ENCODE peak calls at places on chromosome 13, in four cellular contexts. H is mammary epithelial cell; K is CD8-positive, alpha-beta memory T cell; F is A549. B is an unnamed sample.

GRCh38 chr13:22428188-22428828 is 752.5 kb upstream of the SGCG start:
- DNase-seq in H (no peak), K (no peak), F (no peak), B (no peak)

GRCh38 chr13:105778196-105778595 is 757.3 kb downstream of the EFNB2 start:
- DNase-seq in H (peak; percentile 11), K (no peak), F (no peak), B (no peak)

GRCh38 chr13:32080328-32080744 is 48.8 kb downstream of the FRY start:
- DNase-seq in H (no peak), K (no peak), F (no peak), B (no peak)

GRCh38 chr13:28355822-28356371 is 139.0 kb downstream of the FLT1 start:
- DNase-seq in H (no peak), K (peak; percentile 1), F (no peak), B (no peak)

GRCh38 chr13:59545007-59545406 is 618.7 kb downstream of the DIAPH3 start:
- DNase-seq in H (no peak), K (no peak), F (no peak), B (no peak)

GRCh38 chr13:91693466-91693865 is 295.0 kb downstream of the GPC5 start:
- DNase-seq in H (no peak), K (no peak), F (no peak), B (no peak)

GRCh38 chr13:41074523-41074922 is 13.2 kb downstream of the WBP4 start:
- DNase-seq in H (no peak), K (no peak), F (no peak), B (no peak)

GRCh38 chr13:31896427-31896826 is 135.1 kb upstream of the FRY start:
- DNase-seq in H (peak; percentile 19), K (no peak), F (no peak), B (no peak)

GRCh38 chr13:35720690-35721554 is 244.4 kb upstream of the MAB21L1 start:
- DNase-seq in H (peak; percentile 9), K (no peak), F (peak; percentile 39), B (peak; percentile 52)

GRCh38 chr13:74647991-74648390 is 513.8 kb upstream of the KLF12 start:
- DNase-seq in H (no peak), K (no peak), F (no peak), B (no peak)

GRCh38 chr13:35530147-35530546 is 53.7 kb upstream of the MAB21L1 start:
- DNase-seq in H (no peak), K (no peak), F (no peak), B (no peak)

GRCh38 chr13:95256086-95256485 is 45.2 kb downstream of the ABCC4 start:
- DNase-seq in H (peak; percentile 93), K (no peak), F (peak; percentile 87), B (no peak)

GRCh38 chr13:45276887-45277286 is 64.1 kb downstream of the TPT1 start:
- DNase-seq in H (no peak), K (no peak), F (no peak), B (no peak)

GRCh38 chr13:110680852-110681251 is 25.1 kb downstream of the CARS2 start:
- DNase-seq in H (no peak), K (no peak), F (peak; percentile 42), B (no peak)

GRCh38 chr13:99985243-99985874 is 3.8 kb downstream of the ZIC2 start:
- DNase-seq in H (no peak), K (no peak), F (no peak), B (no peak)

GRCh38 chr13:36839281-36839680 is 20.3 kb downstream of the RFXAP start:
- DNase-seq in H (no peak), K (no peak), F (no peak), B (no peak)

GRCh38 chr13:95527955-95528354 is 24.6 kb upstream of the CLDN10 start:
- DNase-seq in H (no peak), K (no peak), F (no peak), B (no peak)

GRCh38 chr13:52695856-52696255 is 43.2 kb downstream of the SUGT1 start:
- DNase-seq in H (peak; percentile 66), K (no peak), F (no peak), B (no peak)

GRCh38 chr13:40599722-40600121 is 66.7 kb downstream of the FOXO1 start:
- DNase-seq in H (no peak), K (no peak), F (no peak), B (no peak)

GRCh38 chr13:27960362-27961226 is 8.5 kb downstream of the CDX2 start:
- DNase-seq in H (peak; percentile 50), K (no peak), F (peak; percentile 87), B (peak; percentile 72)

GRCh38 chr13:32894589-32895001 is 121.6 kb upstream of the KL start:
- DNase-seq in H (peak; percentile 74), K (no peak), F (no peak), B (no peak)

GRCh38 chr13:31594056-31594455 is 145.3 kb upstream of the RXFP2 start:
- DNase-seq in H (no peak), K (no peak), F (no peak), B (no peak)

GRCh38 chr13:46170687-46171086 is 11.3 kb downstream of the LCP1 start:
- DNase-seq in H (no peak), K (peak; percentile 60), F (no peak), B (no peak)

GRCh38 chr13:110361365-110361911 is 54.4 kb downstream of the COL4A2 start:
- DNase-seq in H (no peak), K (no peak), F (no peak), B (no peak)

GRCh38 chr13:31009166-31009565 is 76.7 kb downstream of the TEX26 start:
- DNase-seq in H (peak; percentile 75), K (no peak), F (no peak), B (no peak)

GRCh38 chr13:35787937-35788336 is 311.4 kb upstream of the MAB21L1 start:
- DNase-seq in H (no peak), K (no peak), F (no peak), B (no peak)

GRCh38 chr13:95505265-95505664 is 47.3 kb upstream of the CLDN10 start:
- DNase-seq in H (no peak), K (no peak), F (peak; percentile 24), B (no peak)

GRCh38 chr13:44296856-44297255 is 76.8 kb upstream of the SERP2 start:
- DNase-seq in H (no peak), K (no peak), F (no peak), B (no peak)

GRCh38 chr13:42007844-42008243 is 40.6 kb upstream of the DGKH start:
- DNase-seq in H (peak; percentile 49), K (no peak), F (no peak), B (no peak)

GRCh38 chr13:111210945-111211469 is 95.9 kb downstream of the ARHGEF7 start:
- DNase-seq in H (no peak), K (no peak), F (no peak), B (no peak)

GRCh38 chr13:52010890-52011689 is at the start of gene ATP7B:
- DNase-seq in H (no peak), K (peak; percentile 11), F (peak; percentile 5), B (no peak)

GRCh38 chr13:32150239-32150638 is 118.7 kb downstream of the FRY start:
- DNase-seq in H (no peak), K (no peak), F (no peak), B (no peak)

GRCh38 chr13:90553167-90553566 is 794.3 kb upstream of the MIR17HG start:
- DNase-seq in H (no peak), K (no peak), F (no peak), B (no peak)

GRCh38 chr13:49935171-49936084 is 712 bp downstream of the SPRYD7 start:
- DNase-seq in H (peak; percentile 79), K (peak; percentile 28), F (peak; percentile 82), B (peak; percentile 70)

GRCh38 chr13:49936085-49936942 is at the start of gene SPRYD7:
- DNase-seq in H (peak; percentile 98), K (peak; percentile 93), F (peak; percentile 98), B (peak; percentile 99)

GRCh38 chr13:49938921-49939320 is 2.8 kb upstream of the SPRYD7 start:
- DNase-seq in H (no peak), K (no peak), F (no peak), B (no peak)

GRCh38 chr13:49936943-49937273 is 768 bp upstream of the SPRYD7 start:
- DNase-seq in H (no peak), K (no peak), F (no peak), B (no peak)

DNA sequence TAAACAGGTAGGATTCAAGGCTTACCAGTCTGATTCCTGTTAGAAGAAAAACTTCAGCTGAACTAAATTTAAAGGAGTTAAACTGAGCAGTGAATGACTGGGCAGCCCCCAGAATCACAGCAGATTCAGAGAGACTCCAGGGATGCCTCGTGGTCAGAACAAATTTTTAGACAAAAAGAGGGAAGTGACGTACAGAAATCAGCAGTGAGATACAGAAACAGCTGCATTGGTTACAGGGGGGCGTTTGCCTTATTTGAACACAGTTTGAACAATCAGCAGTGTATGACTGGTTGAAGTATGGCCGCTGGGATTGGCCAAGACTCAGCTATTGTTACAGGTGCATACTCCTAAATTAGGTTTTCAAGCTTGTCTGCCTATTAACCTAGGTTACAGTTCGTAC is 2.1 kb upstream of the SPRYD7 start:
- DNase-seq in H (no peak), K (no peak), F (no peak), B (no peak)
- H3K4me3 ChIP-seq in H (no peak overlapping the region), K (no peak overlapping the region), F (no peak overlapping the region), B (no peak overlapping the region)

GRCh38 chr13:98524391-98524790 is 52.5 kb downstream of the STK24 start:
- DNase-seq in H (no peak), K (peak; percentile 15), F (no peak), B (no peak)
- H3K9me3 ChIP-seq in H (no peaks in the 10 kb centered on the region), K (no peaks in the 10 kb centered on the region), F (no peaks in the 10 kb centered on the region), B (no peaks in the 10 kb centered on the region)

DNA sequence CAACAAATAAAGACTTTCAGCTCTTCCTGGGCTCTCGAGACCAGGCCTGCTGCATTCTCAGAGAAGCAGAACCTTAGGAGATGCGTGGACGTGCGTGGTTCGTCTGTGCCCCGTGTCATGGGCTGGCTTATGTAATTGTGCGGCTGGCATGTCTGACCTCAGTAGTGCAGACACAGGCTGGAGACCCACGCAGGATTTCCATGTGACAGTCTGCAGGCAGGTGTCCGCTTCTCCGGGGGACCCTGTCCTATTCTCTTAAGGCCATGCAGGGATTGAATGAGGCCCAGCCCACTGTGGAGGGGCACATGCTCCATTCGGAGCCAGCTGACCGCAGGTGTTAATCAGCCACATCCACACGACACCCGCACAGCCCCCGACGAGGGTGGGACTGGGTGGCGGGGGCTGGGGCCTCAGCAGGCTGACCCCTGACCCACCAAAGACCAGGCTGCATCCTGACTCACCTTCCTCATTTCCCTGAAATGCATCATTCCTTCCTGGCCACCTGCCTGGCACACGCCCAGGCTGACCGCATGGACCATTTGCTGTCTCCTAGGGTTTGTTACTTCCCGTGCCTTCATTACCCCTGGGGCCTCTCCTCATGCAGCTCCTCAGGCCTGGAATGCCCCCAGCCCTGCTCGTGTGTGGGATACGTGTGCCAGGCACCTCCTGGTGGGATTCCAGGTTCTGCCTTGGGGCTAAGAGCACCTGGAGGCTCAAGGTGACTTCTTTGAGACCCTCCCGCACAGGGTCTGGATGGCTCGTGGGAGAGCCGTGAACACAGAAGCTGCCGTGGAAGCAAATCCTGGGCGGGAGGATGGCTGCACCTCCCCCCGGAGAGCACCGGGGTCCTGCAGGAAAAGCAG is 10.7 kb upstream of the MCF2L start:
- DNase-seq in H (no peak), K (no peak), F (no peak), B (no peak)
- H3K4me3 ChIP-seq in H (no peak overlapping the region), K (no peak overlapping the region), F (no peak overlapping the region), B (no peak overlapping the region)

GRCh38 chr13:48317511-48317981 is 14.0 kb downstream of the RB1 start:
- DNase-seq in H (no peak), K (no peak), F (no peak), B (no peak)
- H3K9me3 ChIP-seq in H (peaks cover 20% of the 10 kb centered on the region), K (no peaks in the 10 kb centered on the region), F (peaks cover 2% of the 10 kb centered on the region), B (peaks cover 11% of the 10 kb centered on the region)

GRCh38 chr13:23450340-23451046 is 17.0 kb upstream of the SACS start:
- DNase-seq in H (no peak), K (no peak), F (no peak), B (no peak)
- H3K4me3 ChIP-seq in H (no peak overlapping the region), K (no peak overlapping the region), F (no peak overlapping the region), B (no peak overlapping the region)

B was measured in lower lobe of right lung.